ENCODE peak calls at places on chromosomes 6 and 20, in ten cellular contexts. M, E, Q, G, K, H, U, R, Z and C are unnamed samples.

GRCh38 chr6:41411961-41412360 is 76.6 kb downstream of the NCR2 start:
- DNase-seq in M (peak), E (peak), Q (no peak), G (no peak), K (no peak), H (no peak), U (no peak), R (no peak), Z (no peak), C (no peak)

GRCh38 chr6:25014806-25015560 is 79.2 kb upstream of the RIPOR2 start:
- DNase-seq in M (peak), E (peak), Q (peak), G (peak), K (peak), H (no peak), U (no peak), R (peak), Z (no peak), C (no peak)

GRCh38 chr6:15574497-15574896 is 88.3 kb downstream of the DTNBP1 start:
- DNase-seq in M (no peak), E (no peak), Q (no peak), G (no peak), K (no peak), H (no peak), U (no peak), R (no peak), Z (no peak), C (no peak)

GRCh38 chr6:69719602-69720193 is 77.1 kb downstream of the LMBRD1 start:
- DNase-seq in M (peak), E (peak), Q (peak), G (peak), K (peak), H (no peak), U (peak), R (peak), Z (no peak), C (peak)

GRCh38 chr20:41969656-41970055 is 351.5 kb upstream of the CHD6 start:
- DNase-seq in M (no peak), E (no peak), Q (no peak), G (no peak), K (no peak), H (no peak), U (no peak), R (no peak), Z (no peak), C (no peak)

GRCh38 chr6:30744054-30744805 is at the start of gene IER3:
- DNase-seq in M (peak), E (peak), Q (peak), G (peak), K (peak), H (peak), U (peak), R (peak), Z (peak), C (peak)

GRCh38 chr20:45098096-45098773 is 2.7 kb downstream of the KCNS1 start:
- DNase-seq in M (peak), E (peak), Q (peak), G (no peak), K (peak), H (no peak), U (peak), R (peak), Z (no peak), C (no peak)

GRCh38 chr6:102028173-102028572 is 634.7 kb downstream of the GRIK2 start:
- DNase-seq in M (no peak), E (no peak), Q (no peak), G (no peak), K (no peak), H (no peak), U (no peak), R (no peak), Z (no peak), C (no peak)

GRCh38 chr6:79947191-79948173 is at the start of gene ELOVL4:
- DNase-seq in M (peak), E (peak), Q (peak), G (peak), K (peak), H (peak), U (peak), R (peak), Z (peak), C (peak)

GRCh38 chr6:124190256-124190655 is 386.6 kb downstream of the NKAIN2 start:
- DNase-seq in M (no peak), E (no peak), Q (no peak), G (no peak), K (no peak), H (no peak), U (no peak), R (no peak), Z (no peak), C (no peak)

GRCh38 chr6:38179300-38179699 is 359.8 kb downstream of the ZFAND3 start:
- DNase-seq in M (no peak), E (no peak), Q (no peak), G (no peak), K (no peak), H (no peak), U (no peak), R (no peak), Z (no peak), C (no peak)

GRCh38 chr6:159203304-159204005 is 34.3 kb downstream of the FNDC1 start:
- DNase-seq in M (peak), E (peak), Q (no peak), G (peak), K (no peak), H (no peak), U (peak), R (peak), Z (no peak), C (no peak)

GRCh38 chr6:15519681-15520080 is 143.1 kb downstream of the DTNBP1 start:
- DNase-seq in M (no peak), E (no peak), Q (no peak), G (no peak), K (no peak), H (no peak), U (no peak), R (no peak), Z (no peak), C (no peak)

GRCh38 chr6:34389034-34389433 is 3.4 kb downstream of the NUDT3 start:
- DNase-seq in M (no peak), E (no peak), Q (no peak), G (no peak), K (no peak), H (no peak), U (no peak), R (no peak), Z (no peak), C (no peak)

GRCh38 chr6:97111243-97111642 is 171.8 kb downstream of the MMS22L start:
- DNase-seq in M (no peak), E (no peak), Q (no peak), G (no peak), K (no peak), H (no peak), U (no peak), R (no peak), Z (no peak), C (no peak)

GRCh38 chr6:108732101-108732870 is 115.9 kb upstream of the ARMC2 start:
- DNase-seq in M (peak), E (peak), Q (no peak), G (peak), K (no peak), H (no peak), U (peak), R (peak), Z (peak), C (no peak)

GRCh38 chr6:72525821-72526550 is 95.9 kb upstream of the KCNQ5 start:
- DNase-seq in M (no peak), E (peak), Q (no peak), G (peak), K (no peak), H (no peak), U (no peak), R (peak), Z (no peak), C (no peak)

DNA sequence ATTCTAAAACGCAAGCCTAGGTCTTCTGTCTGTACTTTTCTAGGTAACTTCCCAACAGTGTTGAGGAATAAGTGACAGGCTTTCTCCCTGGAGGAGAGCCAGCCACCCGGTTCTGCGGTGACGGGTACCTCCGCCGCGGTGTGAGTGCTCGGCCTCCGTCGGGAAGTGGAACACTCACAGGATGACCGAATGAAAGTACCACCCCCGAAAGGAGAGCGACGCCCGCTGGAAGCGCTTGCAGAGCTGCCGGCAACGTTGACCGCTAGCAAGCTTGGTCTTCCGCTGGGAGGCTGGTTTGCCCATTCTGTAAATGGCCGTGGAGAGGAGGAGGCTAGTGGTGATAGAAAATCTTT is 581 bp upstream of the TMEM242 start:
- DNase-seq in M (peak), E (peak), Q (peak), G (peak), K (peak), H (peak), U (peak), R (peak), Z (peak), C (peak)
- TF ChIP-seq CTCF in M (peak), E (no peak), Q (no peak), G (peak), K (no peak), H (no peak), U (no peak), R (no peak), Z (peak), C (peak)

GRCh38 chr6:3125832-3126231 is 7.3 kb downstream of the BPHL start:
- DNase-seq in M (no peak), E (no peak), Q (no peak), G (no peak), K (no peak), H (no peak), U (no peak), R (no peak), Z (no peak), C (no peak)
- TF ChIP-seq CTCF in M (no peak), E (no peak), Q (no peak), G (no peak), K (no peak), H (no peak), U (no peak), R (no peak), Z (no peak), C (no peak)

DNA sequence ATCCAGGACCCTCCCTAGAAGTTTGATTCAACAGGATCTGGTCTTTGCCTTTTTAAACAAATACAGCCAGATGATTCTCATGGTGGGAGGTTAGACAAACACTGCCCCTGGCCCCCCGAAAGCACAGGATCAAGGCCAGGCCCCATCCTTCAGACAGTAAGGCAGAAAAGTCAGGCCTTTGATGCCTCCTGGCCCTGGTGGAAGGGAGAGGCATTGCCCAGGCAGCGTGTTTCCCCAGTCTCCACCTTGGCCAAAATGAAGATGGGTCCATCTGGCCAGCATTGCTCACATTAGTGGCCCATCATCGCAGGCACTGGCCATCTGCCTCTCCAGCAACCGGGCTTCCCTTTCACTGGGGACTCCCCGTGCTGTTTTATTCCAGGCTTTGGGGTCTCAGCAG is 4.3 kb downstream of the SULF2 start:
- DNase-seq in M (no peak), E (no peak), Q (no peak), G (no peak), K (no peak), H (no peak), U (no peak), R (no peak), Z (no peak), C (no peak)
- TF ChIP-seq CTCF in M (no peak), E (no peak), Q (no peak), G (no peak), K (no peak), H (peak), U (no peak), R (no peak), Z (no peak), C (no peak)

GRCh38 chr20:33716498-33716897 is 3.6 kb downstream of the PXMP4 start:
- DNase-seq in M (no peak), E (no peak), Q (no peak), G (no peak), K (no peak), H (no peak), U (no peak), R (no peak), Z (no peak), C (no peak)

GRCh38 chr20:33719277-33719988 is 677 bp downstream of the PXMP4 start:
- DNase-seq in M (peak), E (no peak), Q (no peak), G (no peak), K (peak), H (no peak), U (peak), R (peak), Z (no peak), C (no peak)

GRCh38 chr20:33721391-33722140 is 1.5 kb upstream of the PXMP4 start:
- DNase-seq in M (no peak), E (no peak), Q (no peak), G (no peak), K (no peak), H (no peak), U (no peak), R (no peak), Z (no peak), C (no peak)

GRCh38 chr20:33724439-33725094 is 4.5 kb upstream of the PXMP4 start:
- DNase-seq in M (peak), E (no peak), Q (no peak), G (no peak), K (no peak), H (no peak), U (no peak), R (no peak), Z (peak), C (no peak)

GRCh38 chr20:33719989-33720709 is at the start of gene PXMP4:
- DNase-seq in M (peak), E (peak), Q (peak), G (peak), K (peak), H (peak), U (peak), R (peak), Z (peak), C (peak)
- TF ChIP-seq CTCF in M (no peak), E (no peak), Q (no peak), G (no peak), K (no peak), H (no peak), U (peak), R (no peak), Z (no peak), C (no peak)

GRCh38 chr6:143336446-143337152 is 113.9 kb downstream of the ADAT2 start:
- DNase-seq in M (peak), E (peak), Q (no peak), G (peak), K (no peak), H (no peak), U (no peak), R (peak), Z (no peak), C (no peak)

GRCh38 chr6:143333749-143334520 is 116.6 kb downstream of the ADAT2 start:
- DNase-seq in M (no peak), E (no peak), Q (no peak), G (no peak), K (peak), H (no peak), U (no peak), R (no peak), Z (no peak), C (no peak)

GRCh38 chr6:143339223-143339622 is 111.3 kb downstream of the ADAT2 start:
- DNase-seq in M (no peak), E (no peak), Q (no peak), G (no peak), K (no peak), H (no peak), U (no peak), R (peak), Z (no peak), C (no peak)

GRCh38 chr6:143335865-143336264 is 114.6 kb downstream of the ADAT2 start:
- DNase-seq in M (no peak), E (no peak), Q (no peak), G (no peak), K (no peak), H (no peak), U (no peak), R (no peak), Z (no peak), C (no peak)

GRCh38 chr6:143337201-143337949 is 113.1 kb downstream of the ADAT2 start:
- DNase-seq in M (no peak), E (no peak), Q (peak), G (peak), K (peak), H (peak), U (peak), R (peak), Z (peak), C (peak)
- TF ChIP-seq CTCF in M (peak), E (peak), Q (peak), G (peak), K (peak), H (peak), U (peak), R (peak), Z (peak), C (peak)